ENCODE peak calls at places on chromosome 6, in nine cellular contexts. N, Y, T, F, D, K, C, M and Q are unnamed samples.

GRCh38 chr6:116633685-116634084 is 17.4 kb downstream of the RSPH4A start:
- DNase-seq in N (no peak), F (no peak), K (no peak), D (peak), T (peak), Y (no peak), M (no peak), C (peak), Q (no peak)

GRCh38 chr6:159168536-159169192 is 536 bp upstream of the FNDC1 start:
- DNase-seq in N (no peak), T (peak), Y (peak), D (peak), C (peak), F (peak), M (peak), K (peak), Q (peak)

GRCh38 chr6:134911532-134911931 is 38.4 kb downstream of the ALDH8A1 start:
- DNase-seq in N (no peak), K (no peak), T (no peak), D (no peak), C (no peak), M (no peak), Y (no peak), F (peak), Q (no peak)

GRCh38 chr6:41352907-41353306 is 17.5 kb downstream of the NCR2 start:
- DNase-seq in T (no peak), N (no peak), M (peak), K (no peak), Y (no peak), D (no peak), C (no peak), F (no peak), Q (no peak)

GRCh38 chr6:414447-414846 is 22.9 kb downstream of the IRF4 start:
- DNase-seq in T (no peak), K (no peak), Y (no peak), N (no peak), C (no peak), D (no peak), M (no peak), F (no peak), Q (no peak)

GRCh38 chr6:118565317-118565960 is 17.3 kb downstream of the PLN start:
- DNase-seq in K (no peak), N (no peak), T (no peak), Y (no peak), D (peak), F (peak), M (no peak), C (peak), Q (no peak)

GRCh38 chr6:106974999-106975698 is 620 bp upstream of the CD24 start:
- DNase-seq in M (no peak), N (peak), C (peak), F (no peak), T (peak), D (peak), K (no peak), Y (no peak), Q (peak)

GRCh38 chr6:88989215-88989614 is 25.8 kb upstream of the RNGTT start:
- DNase-seq in F (peak), K (no peak), T (peak), N (no peak), C (no peak), Y (no peak), M (no peak), D (peak), Q (no peak)

GRCh38 chr6:113879186-113880096 is 22.3 kb downstream of the MARCKS start:
- DNase-seq in F (peak), T (peak), M (peak), Y (peak), C (peak), N (no peak), K (peak), D (peak), Q (peak)

GRCh38 chr6:137496909-137497721 is 2.9 kb upstream of the OLIG3 start:
- DNase-seq in M (no peak), C (no peak), N (no peak), K (no peak), T (no peak), D (no peak), Y (no peak), F (no peak), Q (no peak)

GRCh38 chr6:158709809-158710208 is 60.0 kb downstream of the SYTL3 start:
- DNase-seq in K (no peak), D (no peak), M (no peak), T (no peak), F (no peak), C (no peak), N (no peak), Y (no peak), Q (no peak)

GRCh38 chr6:116397960-116398359 is 27.2 kb downstream of the DSE start:
- DNase-seq in C (no peak), F (peak), D (no peak), T (no peak), N (no peak), Y (peak), M (no peak), K (no peak), Q (no peak)

GRCh38 chr6:107871981-107872380 is 47.9 kb upstream of the SCML4 start:
- DNase-seq in N (no peak), T (no peak), F (peak), M (no peak), D (no peak), Y (no peak), K (no peak), C (no peak), Q (no peak)

GRCh38 chr6:7991992-7992815 is 72.0 kb downstream of the BLOC1S5 start:
- DNase-seq in M (peak), F (peak), K (peak), N (no peak), D (peak), T (no peak), C (peak), Y (peak), Q (no peak)

GRCh38 chr6:90896165-90896549 is 309.3 kb upstream of the MAP3K7 start:
- DNase-seq in F (no peak), D (no peak), Y (no peak), C (no peak), M (no peak), T (no peak), N (no peak), K (no peak), Q (no peak)

GRCh38 chr6:53429401-53429800 is 80.7 kb upstream of the ELOVL5 start:
- DNase-seq in F (no peak), N (no peak), T (no peak), Y (no peak), K (no peak), C (no peak), D (no peak), M (no peak), Q (no peak)

GRCh38 chr6:63121166-63121565 is 90.1 kb upstream of the FKBP1C start:
- DNase-seq in N (no peak), C (no peak), K (no peak), Y (no peak), D (peak), F (no peak), T (no peak), M (no peak), Q (no peak)

GRCh38 chr6:157225575-157225995 is 97.7 kb downstream of the TMEM242 start:
- DNase-seq in D (no peak), N (no peak), K (no peak), F (no peak), C (no peak), M (no peak), Y (no peak), T (no peak), Q (no peak)

GRCh38 chr6:42766163-42766670 is 15.6 kb upstream of the BICRAL start:
- DNase-seq in T (no peak), D (peak), M (no peak), C (no peak), K (no peak), N (no peak), F (peak), Y (no peak), Q (no peak)

GRCh38 chr6:37620519-37620918 is 77.2 kb downstream of the MDGA1 start:
- DNase-seq in C (no peak), N (no peak), D (no peak), Y (no peak), T (no peak), M (peak), F (no peak), K (no peak), Q (no peak)

GRCh38 chr6:166003569-166003968 is 164.1 kb downstream of the TBXT start:
- DNase-seq in F (no peak), K (no peak), Y (no peak), N (no peak), C (no peak), M (no peak), D (no peak), T (no peak), Q (no peak)

GRCh38 chr6:144063744-144064401 is 31.5 kb downstream of the SF3B5 start:
- DNase-seq in D (peak), M (peak), K (peak), C (peak), Y (peak), F (no peak), T (peak), N (peak), Q (peak)
- TF ChIP-seq POLR2A in D (no peak), M (peak), K (no peak), C (peak), Y (no peak), F (no peak), T (peak), N (peak), Q (peak)

DNA sequence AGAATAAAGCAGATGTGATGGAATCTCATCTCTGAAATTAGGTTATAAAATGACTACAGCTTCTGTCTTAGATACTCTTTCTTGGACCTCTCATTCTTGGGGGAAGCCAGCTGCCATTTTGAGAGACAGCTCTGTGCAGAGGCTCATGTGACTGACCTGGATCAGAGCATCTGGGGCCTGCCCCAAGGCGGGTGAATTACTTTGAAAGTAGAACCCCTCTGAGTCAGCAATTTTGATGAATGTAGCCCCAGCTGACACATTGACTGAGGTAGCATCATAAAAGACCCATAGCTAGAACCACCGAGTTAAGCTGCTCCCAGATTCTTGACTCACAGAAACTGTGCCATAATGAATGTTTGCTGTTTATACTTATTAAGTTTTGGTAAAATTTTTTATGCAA is 124.5 kb downstream of the THEMIS start:
- DNase-seq in N (no peak), D (no peak), Y (no peak), F (no peak), T (no peak), K (no peak), C (no peak), M (no peak), Q (no peak)
- H3K27ac ChIP-seq in N (no peak), D (no peak), Y (no peak), F (no peak), T (no peak), K (no peak), C (no peak), M (no peak), Q (no peak)

GRCh38 chr6:169073311-169073710 is 180.3 kb downstream of the THBS2 start:
- DNase-seq in C (no peak), T (no peak), D (no peak), F (peak), M (no peak), N (no peak), K (no peak), Y (no peak), Q (no peak)

GRCh38 chr6:169075211-169075621 is 178.4 kb downstream of the THBS2 start:
- DNase-seq in C (no peak), K (peak), N (no peak), T (peak), M (peak), D (no peak), F (peak), Y (no peak), Q (peak)

GRCh38 chr6:169078399-169079145 is 175.1 kb downstream of the THBS2 start:
- DNase-seq in F (no peak), D (no peak), N (no peak), C (no peak), T (no peak), M (no peak), Y (no peak), K (no peak), Q (no peak)

GRCh38 chr6:169074551-169074950 is 179.1 kb downstream of the THBS2 start:
- DNase-seq in N (no peak), D (no peak), C (no peak), F (peak), K (no peak), T (no peak), M (no peak), Y (no peak), Q (no peak)

DNA sequence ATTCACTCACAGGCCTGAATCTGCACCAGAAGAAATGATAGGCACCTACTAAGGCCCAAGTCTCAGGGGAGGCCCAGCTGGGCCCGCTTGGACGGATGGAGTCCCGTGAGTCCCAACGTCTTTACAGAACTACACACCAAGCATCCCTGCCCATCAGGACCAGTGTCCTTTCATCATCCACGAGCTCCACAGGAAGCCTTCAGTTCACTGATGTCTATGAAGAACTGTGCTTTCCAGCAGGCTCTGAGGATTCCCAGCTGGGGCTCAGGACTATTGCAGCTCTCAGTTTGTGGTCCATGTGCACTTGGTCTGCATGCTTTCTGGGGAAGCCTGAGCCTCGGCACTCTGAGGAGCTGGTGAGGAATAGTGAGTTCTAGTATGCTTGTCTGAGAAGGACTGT is 177.4 kb downstream of the THBS2 start:
- DNase-seq in M (no peak), T (no peak), F (no peak), N (no peak), D (no peak), Y (no peak), K (no peak), C (no peak), Q (no peak)
- H3K4me3 ChIP-seq in M (no peak), T (no peak), F (no peak), N (no peak), D (no peak), Y (no peak), K (no peak), C (no peak), Q (no peak)

DNA sequence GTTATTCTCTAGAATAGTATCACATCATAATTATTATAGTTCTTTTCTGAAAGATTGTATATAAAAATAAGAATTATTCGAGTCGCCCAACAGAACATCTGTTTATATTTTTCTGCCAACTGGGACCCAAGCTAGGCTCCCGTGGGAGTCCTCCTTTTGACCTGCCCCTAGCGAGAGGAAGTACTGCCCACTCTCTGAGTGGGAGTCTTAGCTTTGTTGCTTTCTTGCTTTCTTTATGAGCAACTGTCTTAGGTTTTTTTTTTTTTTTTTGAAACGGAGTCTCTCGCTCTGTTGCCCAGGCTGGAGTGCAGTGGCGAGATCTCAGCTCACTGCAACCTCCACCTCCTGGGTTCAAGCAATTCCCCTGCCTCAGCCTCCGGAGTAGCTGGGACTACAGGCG is 202.0 kb upstream of the ZNF184 start:
- DNase-seq in N (no peak), F (no peak), K (no peak), T (no peak), C (no peak), D (no peak), Y (no peak), M (no peak), Q (no peak)
- TF ChIP-seq POLR2A in N (no peak), F (no peak), K (no peak), T (no peak), C (no peak), D (no peak), Y (no peak), M (no peak), Q (no peak)

GRCh38 chr6:154766288-154766687 is 33.1 kb downstream of the SCAF8 start:
- DNase-seq in D (no peak), K (no peak), F (no peak), Y (peak), C (no peak), M (no peak), T (no peak), N (no peak), Q (no peak)

GRCh38 chr6:154767419-154767818 is 34.2 kb downstream of the SCAF8 start:
- DNase-seq in F (no peak), K (no peak), M (no peak), C (no peak), N (no peak), T (no peak), D (no peak), Y (no peak), Q (no peak)

GRCh38 chr6:154765273-154765672 is 32.1 kb downstream of the SCAF8 start:
- DNase-seq in T (no peak), C (no peak), D (no peak), M (no peak), K (no peak), F (no peak), N (no peak), Y (no peak), Q (no peak)

GRCh38 chr6:154768280-154768679 is 35.1 kb downstream of the SCAF8 start:
- DNase-seq in M (no peak), D (no peak), T (no peak), F (peak), K (no peak), N (no peak), Y (no peak), C (no peak), Q (no peak)

GRCh38 chr6:154766993-154767392 is 33.8 kb downstream of the SCAF8 start:
- DNase-seq in T (peak), D (no peak), K (no peak), C (no peak), N (no peak), F (peak), M (no peak), Y (peak), Q (no peak)
- H3K27ac ChIP-seq in T (no peak), D (no peak), K (no peak), C (no peak), N (no peak), F (no peak), M (peak), Y (no peak), Q (no peak)

DNA sequence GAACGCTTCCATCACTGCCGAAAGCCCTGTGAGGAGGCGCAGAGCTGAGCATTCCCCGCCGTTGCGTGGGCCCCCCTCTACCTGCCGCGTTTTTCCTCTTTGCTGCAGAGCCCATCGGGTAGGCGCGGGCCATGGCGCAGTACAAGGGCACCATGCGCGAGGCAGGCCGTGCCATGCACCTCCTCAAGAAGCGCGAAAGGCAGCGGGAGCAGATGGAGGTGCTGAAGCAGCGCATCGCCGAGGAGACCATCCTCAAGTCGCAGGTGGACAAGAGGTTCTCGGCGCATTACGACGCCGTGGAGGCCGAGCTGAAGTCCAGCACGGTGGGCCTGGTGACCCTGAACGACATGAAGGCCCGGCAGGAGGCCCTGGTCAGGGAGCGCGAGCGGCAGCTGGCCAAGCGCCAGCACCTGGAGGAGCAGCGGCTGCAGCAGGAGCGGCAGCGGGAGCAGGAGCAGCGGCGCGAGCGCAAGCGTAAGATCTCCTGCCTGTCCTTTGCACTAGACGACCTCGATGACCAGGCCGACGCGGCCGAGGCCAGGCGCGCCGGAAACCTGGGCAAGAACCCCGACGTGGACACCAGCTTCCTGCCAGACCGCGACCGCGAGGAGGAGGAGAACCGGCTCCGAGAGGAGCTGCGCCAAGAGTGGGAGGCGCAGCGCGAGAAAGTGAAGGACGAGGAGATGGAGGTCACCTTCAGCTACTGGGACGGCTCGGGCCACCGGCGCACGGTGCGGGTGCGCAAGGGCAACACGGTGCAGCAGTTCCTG is 693 bp downstream of the FAM50B start:
- DNase-seq in D (no peak), K (peak), C (no peak), M (peak), Y (peak), F (no peak), T (peak), N (no peak), Q (peak)
- H3K4me3 ChIP-seq in D (peak), K (peak), C (no peak), M (peak), Y (peak), F (peak), T (peak), N (peak), Q (peak)

GRCh38 chr6:70028246-70028645 is 161.9 kb downstream of the COL19A1 start:
- DNase-seq in N (no peak), K (no peak), F (no peak), M (no peak), Y (no peak), C (no peak), D (no peak), T (no peak), Q (no peak)

GRCh38 chr6:70037445-70037844 is 171.1 kb downstream of the COL19A1 start:
- DNase-seq in Y (no peak), F (no peak), M (no peak), C (no peak), K (no peak), N (no peak), D (no peak), T (no peak), Q (no peak)

GRCh38 chr6:70033781-70034180 is 167.4 kb downstream of the COL19A1 start:
- DNase-seq in K (no peak), M (no peak), F (no peak), D (no peak), T (no peak), N (no peak), Y (no peak), C (no peak), Q (no peak)
- TF ChIP-seq POLR2A in K (no peak), M (no peak), F (no peak), D (no peak), T (no peak), N (no peak), Y (no peak), C (no peak), Q (no peak)